ENCODE peak calls at places on chromosomes 16 and 17, in five cellular contexts. One of them, this sample, is unnamed.

GRCh38 chr16:9199312-9199711 is 107.9 kb downstream of the HAPSTR1 start:
- DNase-seq in left lung: no peak
- DNase-seq in gastrocnemius medialis: no peak
- DNase-seq in heart right ventricle: peak; percentile 28
- DNase-seq in CD8-positive, alpha-beta T cell: no peak
- DNase-seq in this sample: no peak

GRCh38 chr17:45361976-45362375 is 45.2 kb upstream of the MAP3K14 start:
- DNase-seq in heart right ventricle: no peak
- DNase-seq in left lung: no peak
- DNase-seq in gastrocnemius medialis: no peak
- DNase-seq in CD8-positive, alpha-beta T cell: no peak
- DNase-seq in this sample: no peak

GRCh38 chr17:58120195-58120822 is 27.9 kb upstream of the OR4D1 start:
- DNase-seq in left lung: no peak
- DNase-seq in CD8-positive, alpha-beta T cell: peak; percentile 23
- DNase-seq in gastrocnemius medialis: no peak
- DNase-seq in heart right ventricle: peak; percentile 53
- DNase-seq in this sample: peak; percentile 33

GRCh38 chr17:57783338-57783742 is 38.2 kb upstream of the CCDC182 start:
- DNase-seq in gastrocnemius medialis: peak; percentile 40
- DNase-seq in heart right ventricle: peak; percentile 61
- DNase-seq in left lung: peak; percentile 62
- DNase-seq in CD8-positive, alpha-beta T cell: peak; percentile 61
- DNase-seq in this sample: peak; percentile 70

GRCh38 chr16:74561626-74562025 is 45.3 kb downstream of the GLG1 start:
- DNase-seq in heart right ventricle: no peak
- DNase-seq in CD8-positive, alpha-beta T cell: no peak
- DNase-seq in gastrocnemius medialis: no peak
- DNase-seq in left lung: no peak
- DNase-seq in this sample: no peak

GRCh38 chr17:62718420-62718819 is 89.7 kb downstream of the MARCHF10 start:
- DNase-seq in gastrocnemius medialis: no peak
- DNase-seq in heart right ventricle: no peak
- DNase-seq in CD8-positive, alpha-beta T cell: no peak
- DNase-seq in left lung: no peak
- DNase-seq in this sample: no peak

GRCh38 chr17:28372945-28373274 is 1.4 kb downstream of the SARM1 start:
- DNase-seq in CD8-positive, alpha-beta T cell: no peak
- DNase-seq in gastrocnemius medialis: no peak
- DNase-seq in left lung: no peak
- DNase-seq in heart right ventricle: no peak
- DNase-seq in this sample: no peak

GRCh38 chr17:76597156-76598003 is 11.7 kb upstream of the ST6GALNAC2 start:
- DNase-seq in heart right ventricle: no peak
- DNase-seq in left lung: peak; percentile 64
- DNase-seq in CD8-positive, alpha-beta T cell: no peak
- DNase-seq in gastrocnemius medialis: no peak
- DNase-seq in this sample: no peak

GRCh38 chr16:87131061-87131995 is 185.9 kb downstream of the C16orf95 start:
- DNase-seq in gastrocnemius medialis: no peak
- DNase-seq in CD8-positive, alpha-beta T cell: no peak
- DNase-seq in heart right ventricle: no peak
- DNase-seq in left lung: no peak
- DNase-seq in this sample: no peak

GRCh38 chr16:75593825-75594820 is 27.9 kb downstream of the GABARAPL2 start:
- DNase-seq in gastrocnemius medialis: no peak
- DNase-seq in CD8-positive, alpha-beta T cell: no peak
- DNase-seq in left lung: no peak
- DNase-seq in heart right ventricle: no peak
- DNase-seq in this sample: no peak

GRCh38 chr17:39015546-39015935 is 48.3 kb upstream of the FBXO47 start:
- DNase-seq in CD8-positive, alpha-beta T cell: no peak
- DNase-seq in gastrocnemius medialis: no peak
- DNase-seq in left lung: no peak
- DNase-seq in heart right ventricle: no peak
- DNase-seq in this sample: no peak

GRCh38 chr17:20304961-20305360 is 162.4 kb downstream of the LGALS9B start:
- DNase-seq in gastrocnemius medialis: no peak
- DNase-seq in CD8-positive, alpha-beta T cell: no peak
- DNase-seq in left lung: no peak
- DNase-seq in heart right ventricle: no peak
- DNase-seq in this sample: no peak
- H3K9me3 ChIP-seq in gastrocnemius medialis: no peaks in the 10 kb centered on the region
- H3K9me3 ChIP-seq in CD8-positive, alpha-beta T cell: peaks cover 10% of the 10 kb centered on the region
- H3K9me3 ChIP-seq in left lung: no peaks in the 10 kb centered on the region
- H3K9me3 ChIP-seq in heart right ventricle: peaks cover 38% of the 10 kb centered on the region
- H3K9me3 ChIP-seq in this sample: peaks cover 22% of the 10 kb centered on the region

GRCh38 chr17:50577451-50577954 is 17.0 kb downstream of the CACNA1G start:
- DNase-seq in heart right ventricle: no peak
- DNase-seq in left lung: no peak
- DNase-seq in CD8-positive, alpha-beta T cell: no peak
- DNase-seq in gastrocnemius medialis: no peak
- DNase-seq in this sample: no peak

GRCh38 chr17:50573866-50574571 is 13.5 kb downstream of the CACNA1G start:
- DNase-seq in gastrocnemius medialis: no peak
- DNase-seq in heart right ventricle: no peak
- DNase-seq in left lung: no peak
- DNase-seq in CD8-positive, alpha-beta T cell: no peak
- DNase-seq in this sample: no peak

GRCh38 chr17:50576864-50577263 is 16.3 kb downstream of the CACNA1G start:
- DNase-seq in CD8-positive, alpha-beta T cell: no peak
- DNase-seq in gastrocnemius medialis: no peak
- DNase-seq in left lung: no peak
- DNase-seq in heart right ventricle: no peak
- DNase-seq in this sample: no peak

GRCh38 chr17:50578173-50578572 is 17.7 kb downstream of the CACNA1G start:
- DNase-seq in CD8-positive, alpha-beta T cell: no peak
- DNase-seq in gastrocnemius medialis: no peak
- DNase-seq in heart right ventricle: no peak
- DNase-seq in left lung: no peak
- DNase-seq in this sample: no peak

GRCh38 chr17:50575581-50576210 is 15.2 kb downstream of the CACNA1G start:
- DNase-seq in left lung: no peak
- DNase-seq in heart right ventricle: no peak
- DNase-seq in CD8-positive, alpha-beta T cell: no peak
- DNase-seq in gastrocnemius medialis: no peak
- DNase-seq in this sample: no peak
- TF ChIP-seq CTCF in left lung: no peak
- TF ChIP-seq CTCF in heart right ventricle: no peak
- TF ChIP-seq CTCF in CD8-positive, alpha-beta T cell: no peak
- TF ChIP-seq CTCF in gastrocnemius medialis: no peak
- TF ChIP-seq CTCF in this sample: no peak

GRCh38 chr16:67828651-67829050 is 13.5 kb upstream of the THAP11 start:
- DNase-seq in gastrocnemius medialis: no peak
- DNase-seq in CD8-positive, alpha-beta T cell: no peak
- DNase-seq in heart right ventricle: no peak
- DNase-seq in left lung: no peak
- DNase-seq in this sample: no peak

GRCh38 chr16:67833418-67834241 is 8.5 kb upstream of the THAP11 start:
- DNase-seq in gastrocnemius medialis: peak; percentile 89
- DNase-seq in heart right ventricle: peak; percentile 96
- DNase-seq in left lung: peak; percentile 93
- DNase-seq in CD8-positive, alpha-beta T cell: peak; percentile 88
- DNase-seq in this sample: peak; percentile 90

GRCh38 chr16:67837811-67838210 is 4.3 kb upstream of the THAP11 start:
- DNase-seq in CD8-positive, alpha-beta T cell: no peak
- DNase-seq in heart right ventricle: no peak
- DNase-seq in left lung: no peak
- DNase-seq in gastrocnemius medialis: no peak
- DNase-seq in this sample: no peak

GRCh38 chr16:67833035-67833417 is 9.1 kb upstream of the THAP11 start:
- DNase-seq in CD8-positive, alpha-beta T cell: no peak
- DNase-seq in heart right ventricle: no peak
- DNase-seq in gastrocnemius medialis: no peak
- DNase-seq in left lung: no peak
- DNase-seq in this sample: no peak

DNA sequence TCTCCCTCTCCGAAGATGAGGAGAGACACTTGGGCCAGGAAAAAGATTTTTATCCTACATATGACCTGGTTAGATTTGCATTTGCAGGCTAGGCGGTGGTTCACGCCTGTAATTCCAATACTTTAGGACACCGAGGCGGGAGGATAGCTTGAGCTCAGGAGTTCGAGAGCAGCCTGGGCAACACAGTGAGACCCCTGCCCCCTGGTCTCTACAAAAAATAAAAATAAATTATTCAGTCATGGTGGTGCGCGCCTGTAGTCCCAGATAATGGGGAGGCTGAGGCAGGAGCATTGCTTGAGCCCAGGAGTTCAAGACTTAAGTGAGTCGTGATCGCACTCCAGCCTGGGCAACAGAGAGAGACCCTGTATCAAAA is 7.9 kb upstream of the THAP11 start:
- DNase-seq in heart right ventricle: no peak
- DNase-seq in gastrocnemius medialis: no peak
- DNase-seq in left lung: no peak
- DNase-seq in CD8-positive, alpha-beta T cell: no peak
- DNase-seq in this sample: no peak
- H3K27ac ChIP-seq in heart right ventricle: peak overlapping the region; percentile 57
- H3K27ac ChIP-seq in gastrocnemius medialis: peak overlapping the region; percentile 85
- H3K27ac ChIP-seq in left lung: no peak overlapping the region
- H3K27ac ChIP-seq in CD8-positive, alpha-beta T cell: peak overlapping the region; percentile 59
- H3K27ac ChIP-seq in this sample: peak overlapping the region; percentile 26

GRCh38 chr17:69947027-69947759 is 127.8 kb upstream of the KCNJ16 start:
- DNase-seq in left lung: no peak
- DNase-seq in gastrocnemius medialis: no peak
- DNase-seq in CD8-positive, alpha-beta T cell: no peak
- DNase-seq in heart right ventricle: no peak
- DNase-seq in this sample: no peak

GRCh38 chr17:69945698-69946185 is 129.3 kb upstream of the KCNJ16 start:
- DNase-seq in CD8-positive, alpha-beta T cell: no peak
- DNase-seq in heart right ventricle: peak; percentile 10
- DNase-seq in left lung: no peak
- DNase-seq in gastrocnemius medialis: no peak
- DNase-seq in this sample: no peak

GRCh38 chr17:69948406-69948805 is 126.6 kb upstream of the KCNJ16 start:
- DNase-seq in heart right ventricle: no peak
- DNase-seq in gastrocnemius medialis: no peak
- DNase-seq in CD8-positive, alpha-beta T cell: no peak
- DNase-seq in left lung: no peak
- DNase-seq in this sample: no peak

GRCh38 chr17:69944406-69944805 is 130.6 kb upstream of the KCNJ16 start:
- DNase-seq in heart right ventricle: no peak
- DNase-seq in CD8-positive, alpha-beta T cell: no peak
- DNase-seq in gastrocnemius medialis: no peak
- DNase-seq in left lung: no peak
- DNase-seq in this sample: no peak

DNA sequence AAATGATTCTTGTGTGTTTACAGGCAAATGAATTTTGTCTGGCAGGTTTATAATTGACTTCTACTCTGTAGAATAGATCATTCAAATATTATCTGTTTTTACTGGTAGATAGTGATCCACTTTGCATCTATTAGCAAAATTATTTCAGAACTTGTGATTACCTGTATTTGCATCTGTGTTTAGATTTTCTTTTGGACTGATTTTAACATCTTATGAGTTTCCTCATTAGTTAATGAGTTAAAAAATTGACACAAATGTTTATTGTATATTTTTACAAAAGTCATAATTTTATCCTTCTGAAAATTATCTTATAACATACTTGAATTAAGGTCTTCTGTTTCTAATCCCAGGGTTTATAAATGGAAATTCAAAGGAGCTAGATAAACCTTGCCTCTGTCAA is 132.0 kb upstream of the KCNJ16 start:
- DNase-seq in CD8-positive, alpha-beta T cell: no peak
- DNase-seq in gastrocnemius medialis: no peak
- DNase-seq in heart right ventricle: no peak
- DNase-seq in left lung: no peak
- DNase-seq in this sample: no peak
- H3K9me3 ChIP-seq in CD8-positive, alpha-beta T cell: no peaks in the 10 kb centered on the region
- H3K9me3 ChIP-seq in gastrocnemius medialis: no peaks in the 10 kb centered on the region
- H3K9me3 ChIP-seq in heart right ventricle: no peaks in the 10 kb centered on the region
- H3K9me3 ChIP-seq in left lung: no peaks in the 10 kb centered on the region
- H3K9me3 ChIP-seq in this sample: no peaks in the 10 kb centered on the region

GRCh38 chr16:84396537-84397008 is 28.2 kb downstream of the ATP2C2 start:
- DNase-seq in heart right ventricle: no peak
- DNase-seq in left lung: peak; percentile 77
- DNase-seq in gastrocnemius medialis: no peak
- DNase-seq in CD8-positive, alpha-beta T cell: no peak
- DNase-seq in this sample: no peak

GRCh38 chr16:84391151-84391873 is 23.0 kb downstream of the ATP2C2 start:
- DNase-seq in CD8-positive, alpha-beta T cell: no peak
- DNase-seq in heart right ventricle: no peak
- DNase-seq in gastrocnemius medialis: no peak
- DNase-seq in left lung: no peak
- DNase-seq in this sample: no peak

DNA sequence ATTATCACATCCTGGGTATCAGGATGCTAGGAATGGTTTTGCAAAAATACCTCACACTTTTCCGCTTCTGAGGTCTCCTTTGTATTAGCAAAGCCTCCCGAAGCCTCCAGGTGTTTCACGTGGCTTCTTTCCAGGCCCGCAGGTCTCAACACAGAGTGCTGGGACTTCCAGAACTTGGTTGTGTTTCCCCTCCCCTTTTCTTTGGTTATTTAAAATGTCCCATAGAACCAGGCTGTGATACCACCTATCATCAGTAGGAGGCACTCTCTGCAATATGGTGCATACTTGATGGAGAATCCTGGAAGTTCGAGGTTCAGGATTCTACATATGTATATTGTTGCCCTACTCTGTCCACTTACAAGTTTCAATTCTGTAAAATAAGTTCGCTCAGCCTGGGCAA is 28.8 kb downstream of the ATP2C2 start:
- DNase-seq in CD8-positive, alpha-beta T cell: no peak
- DNase-seq in gastrocnemius medialis: no peak
- DNase-seq in left lung: no peak
- DNase-seq in heart right ventricle: no peak
- DNase-seq in this sample: no peak
- TF ChIP-seq CTCF in CD8-positive, alpha-beta T cell: no peak
- TF ChIP-seq CTCF in gastrocnemius medialis: no peak
- TF ChIP-seq CTCF in left lung: no peak
- TF ChIP-seq CTCF in heart right ventricle: no peak
- TF ChIP-seq CTCF in this sample: no peak

GRCh38 chr16:85612801-85613608 is at the start of gene GSE1:
- DNase-seq in gastrocnemius medialis: peak; percentile 98
- DNase-seq in heart right ventricle: peak; percentile 93
- DNase-seq in CD8-positive, alpha-beta T cell: peak; percentile 60
- DNase-seq in left lung: peak; percentile 95
- DNase-seq in this sample: peak; percentile 29
- H3K27ac ChIP-seq in gastrocnemius medialis: peak within 1 kb of the TSS; percentile 99
- H3K27ac ChIP-seq in heart right ventricle: peak within 1 kb of the TSS; percentile 94
- H3K27ac ChIP-seq in CD8-positive, alpha-beta T cell: peak within 1 kb of the TSS; percentile 40
- H3K27ac ChIP-seq in left lung: peak within 1 kb of the TSS; percentile 91
- H3K27ac ChIP-seq in this sample: no peak within 1 kb of the TSS

This sample was measured in CD4-positive, alpha-beta T cell.